ENCODE peak calls at places on chromosomes 5 and 9, in four cellular contexts. One of them, this sample, is unnamed.

GRCh38 chr9:112757300-112757883 is 6.8 kb downstream of the SNX30 start:
- DNase-seq in NCI-H187: no peak
- DNase-seq in iris pigment epithelial cell: no peak
- DNase-seq in neuronal stem cell: no peak
- DNase-seq in this sample: no peak

GRCh38 chr9:117825609-117826347 is 121.6 kb downstream of the TLR4 start:
- DNase-seq in NCI-H187: no peak
- DNase-seq in iris pigment epithelial cell: no peak
- DNase-seq in neuronal stem cell: no peak
- DNase-seq in this sample: no peak

GRCh38 chr5:107092695-107093094 is 578.0 kb downstream of the EFNA5 start:
- DNase-seq in NCI-H187: no peak
- DNase-seq in iris pigment epithelial cell: peak; percentile 15
- DNase-seq in neuronal stem cell: no peak
- DNase-seq in this sample: no peak

GRCh38 chr9:132220069-132220468 is 58.2 kb downstream of the NTNG2 start:
- DNase-seq in NCI-H187: no peak
- DNase-seq in iris pigment epithelial cell: peak; percentile 32
- DNase-seq in neuronal stem cell: no peak
- DNase-seq in this sample: no peak

GRCh38 chr9:130043654-130044623 is 950 bp upstream of the FNBP1 start:
- DNase-seq in NCI-H187: no peak
- DNase-seq in iris pigment epithelial cell: peak; percentile 59
- DNase-seq in neuronal stem cell: no peak
- DNase-seq in this sample: no peak

GRCh38 chr5:100423330-100423729 is 111.8 kb upstream of the FAM174A start:
- DNase-seq in NCI-H187: no peak
- DNase-seq in iris pigment epithelial cell: no peak
- DNase-seq in neuronal stem cell: no peak
- DNase-seq in this sample: no peak

GRCh38 chr5:113040672-113041071 is 64.1 kb downstream of the DCP2 start:
- DNase-seq in NCI-H187: no peak
- DNase-seq in iris pigment epithelial cell: no peak
- DNase-seq in neuronal stem cell: no peak
- DNase-seq in this sample: no peak

GRCh38 chr5:122458278-122458872 is 146.3 kb downstream of the SNCAIP start:
- DNase-seq in NCI-H187: no peak
- DNase-seq in iris pigment epithelial cell: peak; percentile 32
- DNase-seq in neuronal stem cell: no peak
- DNase-seq in this sample: no peak

GRCh38 chr5:179275941-179276837 is 69.1 kb downstream of the ADAMTS2 start:
- DNase-seq in NCI-H187: no peak
- DNase-seq in iris pigment epithelial cell: peak; percentile 97
- DNase-seq in neuronal stem cell: no peak
- DNase-seq in this sample: no peak

GRCh38 chr5:172733179-172733973 is 37.6 kb downstream of the DUSP1 start:
- DNase-seq in NCI-H187: no peak
- DNase-seq in iris pigment epithelial cell: peak; percentile 95
- DNase-seq in neuronal stem cell: no peak
- DNase-seq in this sample: no peak

GRCh38 chr5:143200781-143201398 is 202.6 kb downstream of the NR3C1 start:
- DNase-seq in NCI-H187: no peak
- DNase-seq in iris pigment epithelial cell: peak; percentile 93
- DNase-seq in neuronal stem cell: no peak
- DNase-seq in this sample: peak; percentile 3

GRCh38 chr5:144309265-144309664 is 138.6 kb downstream of the KCTD16 start:
- DNase-seq in NCI-H187: no peak
- DNase-seq in iris pigment epithelial cell: peak; percentile 51
- DNase-seq in neuronal stem cell: no peak
- DNase-seq in this sample: no peak

GRCh38 chr5:59001154-59001553 is 418.3 kb downstream of the RAB3C start:
- DNase-seq in NCI-H187: no peak
- DNase-seq in iris pigment epithelial cell: no peak
- DNase-seq in neuronal stem cell: no peak
- DNase-seq in this sample: no peak

GRCh38 chr5:55904152-55904551 is 53.0 kb downstream of the IL31RA start:
- DNase-seq in NCI-H187: no peak
- DNase-seq in iris pigment epithelial cell: peak; percentile 60
- DNase-seq in neuronal stem cell: no peak
- DNase-seq in this sample: no peak

GRCh38 chr9:19162956-19163355 is 35.7 kb upstream of the PLIN2 start:
- DNase-seq in NCI-H187: no peak
- DNase-seq in iris pigment epithelial cell: peak; percentile 77
- DNase-seq in neuronal stem cell: no peak
- DNase-seq in this sample: no peak

GRCh38 chr5:5677738-5678137 is 255.3 kb downstream of the ICE1 start:
- DNase-seq in NCI-H187: no peak
- DNase-seq in iris pigment epithelial cell: no peak
- DNase-seq in neuronal stem cell: no peak
- DNase-seq in this sample: no peak

GRCh38 chr5:110333384-110333783 is 393.1 kb downstream of the TMEM232 start:
- DNase-seq in NCI-H187: no peak
- DNase-seq in iris pigment epithelial cell: peak; percentile 4
- DNase-seq in neuronal stem cell: peak; percentile 39
- DNase-seq in this sample: no peak

GRCh38 chr5:174608631-174609097 is 115.7 kb upstream of the MSX2 start:
- DNase-seq in NCI-H187: no peak
- DNase-seq in iris pigment epithelial cell: no peak
- DNase-seq in neuronal stem cell: no peak
- DNase-seq in this sample: no peak

GRCh38 chr9:95060246-95060645 is 257.3 kb downstream of the FANCC start:
- DNase-seq in NCI-H187: no peak
- DNase-seq in iris pigment epithelial cell: no peak
- DNase-seq in neuronal stem cell: no peak
- DNase-seq in this sample: no peak

GRCh38 chr9:133792721-133793470 is 54.7 kb upstream of the SARDH start:
- DNase-seq in NCI-H187: no peak
- DNase-seq in iris pigment epithelial cell: peak; percentile 69
- DNase-seq in neuronal stem cell: peak; percentile 62
- DNase-seq in this sample: no peak

GRCh38 chr9:98897745-98898144 is 46.0 kb upstream of the COL15A1 start:
- DNase-seq in NCI-H187: no peak
- DNase-seq in iris pigment epithelial cell: peak; percentile 87
- DNase-seq in neuronal stem cell: no peak
- DNase-seq in this sample: no peak

GRCh38 chr9:127878001-127878651 is 651 bp upstream of the AK1 start:
- DNase-seq in NCI-H187: no peak
- DNase-seq in iris pigment epithelial cell: no peak
- DNase-seq in neuronal stem cell: peak; percentile 46
- DNase-seq in this sample: no peak

GRCh38 chr9:113349044-113349433 is 302 bp upstream of the BSPRY start:
- DNase-seq in NCI-H187: no peak
- DNase-seq in iris pigment epithelial cell: no peak
- DNase-seq in neuronal stem cell: no peak
- DNase-seq in this sample: no peak

GRCh38 chr9:112665347-112665746 is 52.6 kb downstream of the INIP start:
- DNase-seq in NCI-H187: no peak
- DNase-seq in iris pigment epithelial cell: peak; percentile 40
- DNase-seq in neuronal stem cell: no peak
- DNase-seq in this sample: no peak

GRCh38 chr9:22119537-22120167 is 110.5 kb upstream of the CDKN2B start:
- DNase-seq in NCI-H187: no peak
- DNase-seq in iris pigment epithelial cell: peak; percentile 67
- DNase-seq in neuronal stem cell: peak; percentile 9
- DNase-seq in this sample: no peak